ENCODE peak calls at places on chromosomes 3 and 15, in five cellular contexts. One of them, this sample, is unnamed.

GRCh38 chr15:85562824-85563223 is 182.4 kb downstream of the AKAP13 start:
- DNase-seq in lower leg skin: no peak
- DNase-seq in progenitor cell of endocrine pancreas: no peak
- DNase-seq in nephron progenitor cell: no peak
- DNase-seq in HepG2: no peak
- DNase-seq in this sample: no peak

GRCh38 chr3:47896736-47897135 is 93.8 kb downstream of the DHX30 start:
- DNase-seq in nephron progenitor cell: no peak
- DNase-seq in HepG2: no peak
- DNase-seq in lower leg skin: no peak
- DNase-seq in progenitor cell of endocrine pancreas: no peak
- DNase-seq in this sample: no peak

GRCh38 chr3:45153658-45154437 is 7.7 kb upstream of the CDCP1 start:
- DNase-seq in nephron progenitor cell: no peak
- DNase-seq in lower leg skin: no peak
- DNase-seq in HepG2: peak; percentile 53
- DNase-seq in progenitor cell of endocrine pancreas: no peak
- DNase-seq in this sample: no peak

GRCh38 chr15:29196306-29196705 is 73.3 kb downstream of the NSMCE3 start:
- DNase-seq in lower leg skin: no peak
- DNase-seq in progenitor cell of endocrine pancreas: no peak
- DNase-seq in HepG2: no peak
- DNase-seq in nephron progenitor cell: peak; percentile 57
- DNase-seq in this sample: no peak

GRCh38 chr3:105527949-105528348 is 161.2 kb downstream of the ALCAM start:
- DNase-seq in lower leg skin: no peak
- DNase-seq in progenitor cell of endocrine pancreas: no peak
- DNase-seq in HepG2: no peak
- DNase-seq in nephron progenitor cell: no peak
- DNase-seq in this sample: no peak

GRCh38 chr15:42800731-42801474 is 64.0 kb upstream of the CDAN1 start:
- DNase-seq in nephron progenitor cell: no peak
- DNase-seq in progenitor cell of endocrine pancreas: no peak
- DNase-seq in HepG2: peak; percentile 12
- DNase-seq in lower leg skin: no peak
- DNase-seq in this sample: no peak

GRCh38 chr15:23039917-23040281 is 530 bp upstream of the TUBGCP5 start:
- DNase-seq in lower leg skin: no peak
- DNase-seq in progenitor cell of endocrine pancreas: no peak
- DNase-seq in HepG2: no peak
- DNase-seq in nephron progenitor cell: no peak
- DNase-seq in this sample: no peak

GRCh38 chr3:57298041-57298440 is 5.6 kb upstream of the ASB14 start:
- DNase-seq in nephron progenitor cell: no peak
- DNase-seq in HepG2: peak; percentile 5
- DNase-seq in progenitor cell of endocrine pancreas: no peak
- DNase-seq in lower leg skin: no peak
- DNase-seq in this sample: no peak

GRCh38 chr3:141442421-141442820 is 44.4 kb upstream of the RASA2 start:
- DNase-seq in HepG2: no peak
- DNase-seq in progenitor cell of endocrine pancreas: no peak
- DNase-seq in nephron progenitor cell: no peak
- DNase-seq in lower leg skin: no peak
- DNase-seq in this sample: no peak

GRCh38 chr15:89356634-89357298 is 22.1 kb upstream of the POLG start:
- DNase-seq in nephron progenitor cell: no peak
- DNase-seq in HepG2: no peak
- DNase-seq in progenitor cell of endocrine pancreas: no peak
- DNase-seq in lower leg skin: no peak
- DNase-seq in this sample: no peak

GRCh38 chr3:15634671-15635661 is 33.4 kb downstream of the BTD start:
- DNase-seq in HepG2: no peak
- DNase-seq in nephron progenitor cell: no peak
- DNase-seq in lower leg skin: no peak
- DNase-seq in progenitor cell of endocrine pancreas: no peak
- DNase-seq in this sample: no peak

GRCh38 chr15:63576441-63576840 is 20.7 kb upstream of the FBXL22 start:
- DNase-seq in lower leg skin: no peak
- DNase-seq in nephron progenitor cell: no peak
- DNase-seq in HepG2: no peak
- DNase-seq in progenitor cell of endocrine pancreas: no peak
- DNase-seq in this sample: no peak

GRCh38 chr3:11282250-11283125 is 10.3 kb downstream of the ATG7 start:
- DNase-seq in lower leg skin: no peak
- DNase-seq in progenitor cell of endocrine pancreas: no peak
- DNase-seq in nephron progenitor cell: no peak
- DNase-seq in HepG2: no peak
- DNase-seq in this sample: no peak

GRCh38 chr3:28191363-28191762 is 50.1 kb upstream of the CMC1 start:
- DNase-seq in lower leg skin: no peak
- DNase-seq in progenitor cell of endocrine pancreas: no peak
- DNase-seq in HepG2: no peak
- DNase-seq in nephron progenitor cell: no peak
- DNase-seq in this sample: no peak

GRCh38 chr15:91853968-91854943 is 748 bp downstream of the SLCO3A1 start:
- DNase-seq in lower leg skin: no peak
- DNase-seq in HepG2: no peak
- DNase-seq in progenitor cell of endocrine pancreas: peak; percentile 43
- DNase-seq in nephron progenitor cell: peak; percentile 67
- DNase-seq in this sample: no peak

GRCh38 chr3:149400645-149401044 is 23.2 kb upstream of the TM4SF1 start:
- DNase-seq in nephron progenitor cell: no peak
- DNase-seq in lower leg skin: no peak
- DNase-seq in HepG2: no peak
- DNase-seq in progenitor cell of endocrine pancreas: no peak
- DNase-seq in this sample: no peak

GRCh38 chr15:72037321-72037720 is 80.6 kb downstream of the MYO9A start:
- DNase-seq in HepG2: peak; percentile 1
- DNase-seq in progenitor cell of endocrine pancreas: no peak
- DNase-seq in nephron progenitor cell: no peak
- DNase-seq in lower leg skin: no peak
- DNase-seq in this sample: no peak

GRCh38 chr3:192514081-192514753 is 213.1 kb downstream of the FGF12 start:
- DNase-seq in HepG2: no peak
- DNase-seq in lower leg skin: no peak
- DNase-seq in nephron progenitor cell: peak; percentile 72
- DNase-seq in progenitor cell of endocrine pancreas: peak; percentile 36
- DNase-seq in this sample: no peak

GRCh38 chr3:190225186-190225692 is 97.0 kb downstream of the CLDN1 start:
- DNase-seq in nephron progenitor cell: no peak
- DNase-seq in HepG2: peak; percentile 29
- DNase-seq in lower leg skin: no peak
- DNase-seq in progenitor cell of endocrine pancreas: no peak
- DNase-seq in this sample: no peak

GRCh38 chr3:94532951-94533350 is 470.1 kb downstream of the NSUN3 start:
- DNase-seq in progenitor cell of endocrine pancreas: no peak
- DNase-seq in nephron progenitor cell: no peak
- DNase-seq in lower leg skin: no peak
- DNase-seq in HepG2: no peak
- DNase-seq in this sample: no peak

GRCh38 chr3:15107075-15107947 is 8.4 kb upstream of the RBSN start:
- DNase-seq in nephron progenitor cell: no peak
- DNase-seq in lower leg skin: no peak
- DNase-seq in HepG2: peak; percentile 78
- DNase-seq in progenitor cell of endocrine pancreas: no peak
- DNase-seq in this sample: no peak

GRCh38 chr15:93706881-93707280 is 524.5 kb upstream of the MCTP2 start:
- DNase-seq in progenitor cell of endocrine pancreas: no peak
- DNase-seq in lower leg skin: no peak
- DNase-seq in HepG2: no peak
- DNase-seq in nephron progenitor cell: no peak
- DNase-seq in this sample: no peak

GRCh38 chr15:68801572-68802148 is 19.0 kb downstream of the ANP32A start:
- DNase-seq in HepG2: no peak
- DNase-seq in progenitor cell of endocrine pancreas: no peak
- DNase-seq in nephron progenitor cell: no peak
- DNase-seq in lower leg skin: no peak
- DNase-seq in this sample: no peak

GRCh38 chr3:195254454-195255175 is 16.3 kb downstream of the XXYLT1 start:
- DNase-seq in nephron progenitor cell: no peak
- DNase-seq in progenitor cell of endocrine pancreas: no peak
- DNase-seq in lower leg skin: peak; percentile 11
- DNase-seq in HepG2: no peak
- DNase-seq in this sample: no peak

GRCh38 chr15:58232273-58233065 is 94.3 kb downstream of the AQP9 start:
- DNase-seq in progenitor cell of endocrine pancreas: no peak
- DNase-seq in nephron progenitor cell: no peak
- DNase-seq in lower leg skin: no peak
- DNase-seq in HepG2: no peak
- DNase-seq in this sample: no peak
- TF ChIP-seq CTCF in progenitor cell of endocrine pancreas: no peak
- TF ChIP-seq CTCF in nephron progenitor cell: no peak
- TF ChIP-seq CTCF in lower leg skin: no peak
- TF ChIP-seq CTCF in HepG2: no peak
- TF ChIP-seq CTCF in this sample: no peak

DNA sequence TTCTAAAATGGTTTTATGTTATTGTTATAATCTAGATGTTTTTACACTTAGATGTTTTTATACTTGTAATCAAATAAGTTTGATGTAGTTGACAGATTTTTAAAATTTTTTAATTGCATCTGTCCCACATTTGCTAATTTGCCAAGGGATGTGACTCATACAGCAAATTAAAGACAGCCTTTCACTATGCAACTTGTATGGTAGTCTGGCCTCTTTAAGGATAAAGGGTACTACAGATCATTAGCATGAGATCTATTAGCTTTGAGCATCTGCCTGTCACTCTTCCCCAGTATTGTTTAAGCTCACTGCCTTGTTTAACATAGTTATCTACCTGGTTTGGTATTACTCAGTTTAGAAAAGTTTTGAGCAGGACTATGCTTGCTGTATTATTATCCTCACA is 83.0 kb downstream of the NPTN start:
- DNase-seq in HepG2: no peak
- DNase-seq in progenitor cell of endocrine pancreas: no peak
- DNase-seq in nephron progenitor cell: no peak
- DNase-seq in lower leg skin: no peak
- DNase-seq in this sample: no peak
- TF ChIP-seq CTCF in HepG2: no peak
- TF ChIP-seq CTCF in progenitor cell of endocrine pancreas: no peak
- TF ChIP-seq CTCF in nephron progenitor cell: no peak
- TF ChIP-seq CTCF in lower leg skin: no peak
- TF ChIP-seq CTCF in this sample: no peak

GRCh38 chr3:68206524-68207117 is 552.2 kb upstream of the SUCLG2 start:
- DNase-seq in lower leg skin: no peak
- DNase-seq in progenitor cell of endocrine pancreas: no peak
- DNase-seq in nephron progenitor cell: no peak
- DNase-seq in HepG2: no peak
- DNase-seq in this sample: no peak
- TF ChIP-seq CTCF in lower leg skin: no peak
- TF ChIP-seq CTCF in progenitor cell of endocrine pancreas: no peak
- TF ChIP-seq CTCF in nephron progenitor cell: no peak
- TF ChIP-seq CTCF in HepG2: no peak
- TF ChIP-seq CTCF in this sample: no peak

GRCh38 chr15:73572296-73572695 is 60.9 kb downstream of the NPTN start:
- DNase-seq in HepG2: no peak
- DNase-seq in progenitor cell of endocrine pancreas: no peak
- DNase-seq in nephron progenitor cell: no peak
- DNase-seq in lower leg skin: no peak
- DNase-seq in this sample: no peak

GRCh38 chr15:73568881-73569280 is 64.3 kb downstream of the NPTN start:
- DNase-seq in progenitor cell of endocrine pancreas: no peak
- DNase-seq in HepG2: no peak
- DNase-seq in nephron progenitor cell: no peak
- DNase-seq in lower leg skin: no peak
- DNase-seq in this sample: no peak

GRCh38 chr15:73573071-73573470 is 60.1 kb downstream of the NPTN start:
- DNase-seq in nephron progenitor cell: no peak
- DNase-seq in HepG2: no peak
- DNase-seq in lower leg skin: no peak
- DNase-seq in progenitor cell of endocrine pancreas: no peak
- DNase-seq in this sample: no peak

GRCh38 chr15:73571346-73571745 is 61.8 kb downstream of the NPTN start:
- DNase-seq in lower leg skin: no peak
- DNase-seq in nephron progenitor cell: peak; percentile 47
- DNase-seq in HepG2: peak; percentile 8
- DNase-seq in progenitor cell of endocrine pancreas: no peak
- DNase-seq in this sample: no peak

DNA sequence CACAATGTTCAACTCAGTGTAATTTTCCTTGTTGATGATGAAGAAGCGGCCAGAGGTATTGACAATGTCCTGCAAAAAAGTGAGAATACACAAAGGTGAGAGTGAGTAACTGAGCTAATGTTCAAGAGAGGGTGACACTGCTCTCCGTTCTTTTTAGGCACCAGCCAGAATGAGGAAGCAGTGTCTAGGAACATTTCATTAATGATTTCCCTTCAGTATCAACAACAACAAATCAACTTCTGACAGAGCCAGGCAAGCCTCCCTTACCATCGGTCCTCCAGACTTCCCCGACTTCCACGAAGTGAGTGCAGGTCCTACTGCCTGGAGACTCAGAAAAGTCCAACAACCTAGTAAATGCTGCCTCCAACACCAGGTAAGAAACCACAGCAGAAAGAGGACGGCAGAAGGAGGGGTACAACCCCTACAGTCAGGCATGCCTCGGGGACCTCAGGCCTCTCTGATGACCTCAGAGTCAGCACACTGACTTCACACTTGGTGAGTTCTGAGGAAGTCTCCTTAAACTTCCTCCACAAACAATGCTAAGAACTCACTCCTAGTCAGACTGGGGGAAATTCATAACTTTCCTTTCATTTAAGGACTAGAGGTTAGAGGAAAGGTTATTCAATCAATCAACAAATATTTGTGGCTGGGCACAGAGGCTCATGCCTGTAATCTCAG is 62.7 kb downstream of the NPTN start:
- DNase-seq in nephron progenitor cell: no peak
- DNase-seq in lower leg skin: no peak
- DNase-seq in progenitor cell of endocrine pancreas: no peak
- DNase-seq in HepG2: no peak
- DNase-seq in this sample: no peak
- TF ChIP-seq CTCF in nephron progenitor cell: no peak
- TF ChIP-seq CTCF in lower leg skin: no peak
- TF ChIP-seq CTCF in progenitor cell of endocrine pancreas: no peak
- TF ChIP-seq CTCF in HepG2: no peak
- TF ChIP-seq CTCF in this sample: no peak

This sample was measured in activated B cell treated with CpG ODN at 0.5 μM for 24 hours.